ENCODE peak calls at places on chromosomes 2 and 18, in four cellular contexts. V, E, U and J are unnamed samples.

GRCh38 chr2:178280261-178280852 is 86.0 kb downstream of the OSBPL6 start:
- DNase-seq in V (no peak), E (no peak), U (peak), J (no peak)

GRCh38 chr2:217167531-217167930 is 307.7 kb upstream of the TNP1 start:
- DNase-seq in V (no peak), E (no peak), U (no peak), J (no peak)

GRCh38 chr18:45521777-45522176 is 93.5 kb upstream of the SLC14A2 start:
- DNase-seq in V (peak), E (peak), U (no peak), J (no peak)

GRCh38 chr18:5417342-5417741 is 121.8 kb upstream of the ZBTB14 start:
- DNase-seq in V (peak), E (no peak), U (no peak), J (no peak)

GRCh38 chr18:27707201-27707600 is 469.7 kb downstream of the CDH2 start:
- DNase-seq in V (no peak), E (no peak), U (no peak), J (no peak)

GRCh38 chr2:6999161-6999877 is 82.1 kb downstream of the RNF144A start:
- DNase-seq in V (no peak), E (no peak), U (no peak), J (no peak)

GRCh38 chr2:212683346-212683745 is 144.7 kb upstream of the ERBB4 start:
- DNase-seq in V (no peak), E (no peak), U (no peak), J (no peak)

GRCh38 chr18:69763002-69763401 is 184.7 kb downstream of the CD226 start:
- DNase-seq in V (no peak), E (no peak), U (no peak), J (no peak)

GRCh38 chr2:24049485-24050021 is at the start of gene FKBP1B:
- DNase-seq in V (peak), E (peak), U (peak), J (peak)

GRCh38 chr18:63099026-63099840 is 220.3 kb downstream of the BCL2 start:
- DNase-seq in V (no peak), E (no peak), U (no peak), J (no peak)

GRCh38 chr2:150732064-150732463 is 244.6 kb upstream of the RND3 start:
- DNase-seq in V (no peak), E (no peak), U (no peak), J (no peak)

GRCh38 chr2:230068658-230069080 is at the start of gene SLC16A14:
- DNase-seq in V (no peak), E (no peak), U (peak), J (no peak)

GRCh38 chr2:10091182-10091932 is 11.1 kb upstream of the CYS1 start:
- DNase-seq in V (no peak), E (peak), U (peak), J (no peak)

GRCh38 chr18:13264986-13265900 is 46.7 kb downstream of the LDLRAD4 start:
- DNase-seq in V (no peak), E (no peak), U (no peak), J (no peak)

GRCh38 chr18:64919971-64920370 is 771.1 kb upstream of the LINC00305 start:
- DNase-seq in V (no peak), E (no peak), U (no peak), J (no peak)

GRCh38 chr2:188984680-188985079 is 10.5 kb downstream of the COL3A1 start:
- DNase-seq in V (peak), E (no peak), U (no peak), J (no peak)

GRCh38 chr2:176130153-176130916 is 830 bp downstream of the HOXD8 start:
- DNase-seq in V (no peak), E (peak), U (peak), J (peak)

GRCh38 chr18:13501896-13502295 is 224.5 kb downstream of the FAM210A start:
- DNase-seq in V (no peak), E (no peak), U (no peak), J (no peak)

GRCh38 chr2:24222946-24223345 is 48.1 kb downstream of the FAM228A start:
- DNase-seq in V (no peak), E (no peak), U (no peak), J (no peak)

GRCh38 chr2:17918789-17919188 is 40.3 kb downstream of the KCNS3 start:
- DNase-seq in V (no peak), E (no peak), U (peak), J (peak)

GRCh38 chr18:57915241-57915640 is 112.1 kb upstream of the ATP8B1 start:
- DNase-seq in V (no peak), E (no peak), U (no peak), J (no peak)

GRCh38 chr18:63405986-63406385 is 16.3 kb downstream of the VPS4B start:
- DNase-seq in V (no peak), E (peak), U (no peak), J (no peak)

GRCh38 chr2:88239781-88240180 is 69.6 kb downstream of the THNSL2 start:
- DNase-seq in V (no peak), E (no peak), U (peak), J (no peak)

GRCh38 chr2:120849278-120849677 is 113.6 kb downstream of the GLI2 start:
- DNase-seq in V (no peak), E (no peak), U (no peak), J (no peak)

GRCh38 chr2:73999881-74000597 is 15.3 kb downstream of the TET3 start:
- DNase-seq in V (no peak), E (peak), U (no peak), J (no peak)

GRCh38 chr2:28737655-28738054 is 14.0 kb upstream of the PPP1CB start:
- DNase-seq in V (no peak), E (no peak), U (no peak), J (no peak)

GRCh38 chr2:197827618-197828017 is 23.2 kb downstream of the PLCL1 start:
- DNase-seq in V (no peak), E (no peak), U (no peak), J (no peak)

GRCh38 chr18:51074605-51075004 is 44.6 kb downstream of the SMAD4 start:
- DNase-seq in V (no peak), E (no peak), U (no peak), J (no peak)

GRCh38 chr2:173652311-173652710 is 297.6 kb downstream of the CDCA7 start:
- DNase-seq in V (no peak), E (no peak), U (no peak), J (no peak)

GRCh38 chr2:3197308-3197707 is 180.3 kb downstream of the EIPR1 start:
- DNase-seq in V (no peak), E (no peak), U (no peak), J (no peak)

GRCh38 chr2:85846411-85846810 is 42.4 kb downstream of the ST3GAL5 start:
- DNase-seq in V (no peak), E (no peak), U (no peak), J (no peak)

GRCh38 chr2:215713393-215713792 is 277.5 kb upstream of the FN1 start:
- DNase-seq in V (no peak), E (no peak), U (no peak), J (no peak)

GRCh38 chr2:189798312-189799029 is 14.2 kb downstream of the PMS1 start:
- DNase-seq in V (no peak), E (no peak), U (no peak), J (no peak)

GRCh38 chr2:26184086-26184485 is 11.2 kb downstream of the GAREM2 start:
- DNase-seq in V (no peak), E (peak), U (no peak), J (peak)

GRCh38 chr18:48019557-48019956 is 89.1 kb upstream of the SMAD2 start:
- DNase-seq in V (no peak), E (no peak), U (peak), J (no peak)

GRCh38 chr2:217254111-217254510 is 394.2 kb upstream of the TNP1 start:
- DNase-seq in V (no peak), E (no peak), U (no peak), J (no peak)

GRCh38 chr2:106596844-106597243 is 109.7 kb downstream of the CD8B2 start:
- DNase-seq in V (no peak), E (no peak), U (no peak), J (peak)

GRCh38 chr2:36380624-36381481 is 25.3 kb downstream of the CRIM1 start:
- DNase-seq in V (no peak), E (peak), U (peak), J (peak)

GRCh38 chr2:217964255-217964654 is 38.5 kb downstream of the TNS1 start:
- DNase-seq in V (peak), E (peak), U (no peak), J (no peak)

GRCh38 chr2:63853527-63854310 is 12.0 kb downstream of the UGP2 start:
- DNase-seq in V (no peak), E (no peak), U (no peak), J (no peak)
- H3K4me3 ChIP-seq in V (no peak), E (no peak), U (no peak), J (no peak)

GRCh38 chr2:161243873-161244272 is 64.4 kb upstream of the PSMD14 start:
- DNase-seq in V (no peak), E (no peak), U (no peak), J (peak)
- H3K4me3 ChIP-seq in V (no peak), E (no peak), U (no peak), J (peak)

GRCh38 chr2:19351499-19351898 is 6.9 kb downstream of the OSR1 start:
- DNase-seq in V (no peak), E (no peak), U (no peak), J (peak)
- H3K4me3 ChIP-seq in V (peak), E (peak), U (no peak), J (no peak)

DNA sequence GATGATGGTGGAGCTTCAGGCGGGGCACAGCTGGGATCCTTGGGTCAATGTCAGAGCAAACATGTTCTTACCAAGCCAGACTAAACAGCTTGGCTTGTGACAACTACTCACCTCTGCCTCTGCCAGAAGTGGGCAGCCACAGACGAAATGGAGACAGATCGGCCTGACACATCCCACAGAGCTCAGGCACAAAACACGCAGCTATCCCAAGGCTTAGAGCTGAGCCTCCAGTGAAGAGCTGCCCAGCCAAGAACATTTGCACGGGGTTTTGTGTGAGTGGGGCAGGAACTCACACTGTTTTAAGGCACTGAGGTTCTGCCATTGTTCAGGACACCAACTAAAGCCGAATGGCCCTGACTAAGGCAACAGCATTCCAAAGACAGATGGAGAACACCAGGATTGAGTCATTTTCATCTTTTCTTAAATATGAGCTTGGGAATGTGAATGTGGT is 12.8 kb downstream of the PXDN start:
- DNase-seq in V (peak), E (peak), U (no peak), J (no peak)
- H3K4me3 ChIP-seq in V (no peak), E (no peak), U (no peak), J (no peak)

DNA sequence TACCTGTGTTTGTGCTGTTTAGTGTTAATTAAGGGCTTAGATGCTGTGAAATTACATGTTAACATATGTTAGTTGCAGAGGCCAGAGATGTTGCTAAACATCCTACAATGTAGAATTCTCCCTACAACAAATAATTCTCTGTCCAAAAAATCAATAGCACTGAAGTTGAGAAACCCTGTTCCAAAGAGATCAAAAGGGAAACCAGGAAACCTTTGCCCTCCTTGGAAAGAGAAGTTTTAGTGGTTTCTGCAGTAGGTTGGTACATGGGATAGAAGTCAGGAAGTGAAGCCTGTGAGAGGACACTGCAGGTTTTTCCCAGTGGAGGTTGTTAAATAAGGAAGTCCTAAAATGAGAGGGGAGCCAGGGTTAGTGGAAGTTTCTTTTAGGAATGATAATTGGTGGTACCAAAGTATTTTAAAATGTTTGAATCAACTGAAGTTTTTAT is 6.3 kb upstream of the RMDN2 start:
- DNase-seq in V (no peak), E (no peak), U (no peak), J (no peak)
- H3K4me3 ChIP-seq in V (no peak), E (no peak), U (no peak), J (no peak)